ENCODE peak calls at places on chromosomes 2 and 18, in five cellular contexts. W is Panc1, M is suprapubic skin, O is PC-3, S is tibial artery. X is an unnamed sample.

GRCh38 chr2:83665894-83666293 is 793.2 kb downstream of the SUCLG1 start:
- DNase-seq in W (peak; percentile 30), M (no peak), O (peak; percentile 79), S (no peak), X (no peak)

GRCh38 chr2:135975702-135976101 is 9.7 kb downstream of the DARS1 start:
- DNase-seq in S (no peak), O (no peak), M (no peak), W (no peak), X (no peak)

GRCh38 chr2:2613279-2614199 is 282.5 kb upstream of the MYT1L start:
- DNase-seq in S (peak; percentile 72), O (peak; percentile 70), M (peak; percentile 92), W (peak; percentile 7), X (peak; percentile 66)

GRCh38 chr2:71716697-71717624 is 263.6 kb downstream of the DYSF start:
- DNase-seq in M (peak; percentile 86), O (peak; percentile 93), W (no peak), S (peak; percentile 94), X (no peak)

GRCh38 chr2:134398300-134398699 is 144.4 kb downstream of the MGAT5 start:
- DNase-seq in W (no peak), S (no peak), O (peak; percentile 84), M (no peak), X (no peak)

GRCh38 chr2:229899604-229900003 is 22.2 kb downstream of the TRIP12 start:
- DNase-seq in O (no peak), S (no peak), W (no peak), M (no peak), X (no peak)

GRCh38 chr2:60446413-60447358 is 106.8 kb downstream of the BCL11A start:
- DNase-seq in M (no peak), O (no peak), W (no peak), S (no peak), X (no peak)

GRCh38 chr2:238950551-238950950 is 102.7 kb downstream of the TWIST2 start:
- DNase-seq in O (no peak), W (no peak), S (no peak), M (peak; percentile 52), X (no peak)

GRCh38 chr2:133421516-133422324 is 146.5 kb downstream of the NCKAP5 start:
- DNase-seq in M (no peak), W (no peak), S (no peak), O (no peak), X (no peak)

GRCh38 chr18:32351014-32351413 is 119.7 kb downstream of the GAREM1 start:
- DNase-seq in O (no peak), S (no peak), W (no peak), M (no peak), X (no peak)

GRCh38 chr2:11967946-11968465 is 221.6 kb downstream of the LPIN1 start:
- DNase-seq in M (no peak), O (no peak), W (no peak), S (peak; percentile 26), X (peak; percentile 78)

GRCh38 chr2:150449856-150450255 is 37.6 kb downstream of the RND3 start:
- DNase-seq in M (no peak), O (peak; percentile 97), S (no peak), W (no peak), X (no peak)

GRCh38 chr2:133411857-133412256 is 156.4 kb downstream of the NCKAP5 start:
- DNase-seq in M (no peak), S (no peak), W (no peak), O (no peak), X (no peak)

GRCh38 chr2:152165306-152165705 is 10.3 kb downstream of the STAM2 start:
- DNase-seq in S (no peak), W (no peak), M (no peak), O (no peak), X (no peak)

GRCh38 chr2:100606740-100607343 is 44.0 kb downstream of the PDCL3 start:
- DNase-seq in O (peak; percentile 78), W (peak; percentile 53), S (no peak), M (no peak), X (no peak)

GRCh38 chr2:128280901-128281321 is 37.8 kb downstream of the HS6ST1 start:
- DNase-seq in O (no peak), M (peak; percentile 65), S (peak; percentile 46), W (no peak), X (no peak)

GRCh38 chr2:33021542-33022259 is 74.9 kb downstream of the LTBP1 start:
- DNase-seq in S (no peak), O (no peak), W (no peak), M (no peak), X (no peak)

GRCh38 chr2:135685361-135685760 is 56.3 kb upstream of the UBXN4 start:
- DNase-seq in O (peak; percentile 49), W (no peak), S (no peak), M (no peak), X (no peak)

GRCh38 chr2:7744827-7745226 is 827.6 kb downstream of the RNF144A start:
- DNase-seq in S (no peak), O (peak; percentile 55), W (no peak), M (no peak), X (no peak)

GRCh38 chr18:76450452-76450851 is 44.6 kb downstream of the ZNF516 start:
- DNase-seq in M (no peak), S (no peak), O (peak; percentile 4), W (no peak), X (no peak)

DNA sequence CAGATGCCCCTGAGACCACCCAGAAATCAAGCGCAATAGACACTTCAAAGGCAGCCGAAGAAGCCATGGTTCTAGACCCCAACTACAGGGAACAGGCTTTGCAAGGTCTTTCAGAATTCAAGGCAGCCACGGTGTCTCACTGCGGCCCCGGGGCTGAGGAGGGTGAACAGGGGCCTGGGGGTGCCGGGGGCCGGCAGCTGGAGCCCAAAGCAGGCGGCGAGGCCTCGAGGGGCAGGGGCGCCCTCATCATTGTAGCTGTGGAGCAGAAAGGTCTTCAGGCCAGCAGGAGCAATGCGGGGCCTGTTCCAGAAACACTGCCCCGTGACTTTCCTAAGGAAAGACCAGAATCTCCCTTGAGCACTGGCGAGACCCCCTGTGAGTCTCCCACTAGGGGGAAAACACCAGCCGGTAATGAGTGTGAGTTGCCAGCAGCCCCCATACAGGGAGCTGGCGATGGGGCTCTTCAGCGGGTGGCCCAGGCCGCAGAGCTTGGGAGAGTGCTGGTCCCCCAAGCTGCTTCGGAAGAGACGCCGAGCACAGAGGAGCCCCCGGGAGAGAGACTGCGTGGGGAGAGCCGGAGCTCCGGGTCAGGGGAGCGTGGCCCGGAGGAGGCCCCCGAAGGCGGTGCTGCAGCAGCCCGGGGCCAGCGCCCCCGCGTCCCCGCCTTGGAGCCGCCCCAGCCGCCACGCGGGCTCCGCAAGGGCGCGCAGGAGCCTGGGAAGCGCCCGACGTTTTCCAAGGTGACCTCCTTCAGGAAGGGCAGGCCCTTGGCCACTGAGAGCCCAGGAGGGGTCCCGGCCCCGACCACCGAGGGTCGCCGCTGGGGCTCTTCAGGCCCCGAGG is 79.1 kb downstream of the ARHGEF4 start:
- DNase-seq in M (no peak), O (no peak), W (no peak), S (no peak), X (no peak)
- H3K4me3 ChIP-seq in M (no peak overlapping the region), O (no peak overlapping the region), W (no peak overlapping the region), S (no peak overlapping the region), X (no peak overlapping the region)

DNA sequence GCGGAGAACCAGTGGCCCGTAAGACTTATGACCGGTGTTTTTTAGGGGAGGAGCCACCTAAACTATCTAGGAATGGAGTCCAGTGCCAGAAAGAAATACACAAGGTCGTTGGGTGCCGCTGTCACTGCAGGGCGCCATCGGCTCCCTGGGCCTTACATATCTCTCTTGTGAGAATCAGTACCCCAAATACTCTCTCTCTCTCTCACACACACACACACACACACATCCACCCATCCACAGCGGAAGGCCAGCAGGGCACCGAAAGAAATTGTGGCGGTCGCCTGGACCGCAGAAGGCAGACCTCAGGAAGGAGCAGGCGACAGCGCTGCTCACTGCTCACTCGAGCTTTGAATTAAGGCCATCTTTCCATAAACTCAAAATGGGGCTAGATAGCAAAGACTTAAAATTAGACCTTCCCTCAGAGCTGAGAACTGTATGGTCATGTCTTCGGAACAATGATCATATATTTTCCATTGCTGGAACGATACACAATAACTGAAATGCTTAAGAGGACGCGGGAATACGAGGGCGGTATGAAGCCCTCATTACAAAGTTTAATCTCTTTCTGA is 10.3 kb downstream of the NR4A2 start:
- DNase-seq in O (no peak), W (no peak), M (no peak), S (no peak), X (no peak)
- H3K4me3 ChIP-seq in O (no peak overlapping the region), W (no peak overlapping the region), M (peak overlapping the region; percentile 49), S (peak overlapping the region; percentile 54), X (no peak overlapping the region)

DNA sequence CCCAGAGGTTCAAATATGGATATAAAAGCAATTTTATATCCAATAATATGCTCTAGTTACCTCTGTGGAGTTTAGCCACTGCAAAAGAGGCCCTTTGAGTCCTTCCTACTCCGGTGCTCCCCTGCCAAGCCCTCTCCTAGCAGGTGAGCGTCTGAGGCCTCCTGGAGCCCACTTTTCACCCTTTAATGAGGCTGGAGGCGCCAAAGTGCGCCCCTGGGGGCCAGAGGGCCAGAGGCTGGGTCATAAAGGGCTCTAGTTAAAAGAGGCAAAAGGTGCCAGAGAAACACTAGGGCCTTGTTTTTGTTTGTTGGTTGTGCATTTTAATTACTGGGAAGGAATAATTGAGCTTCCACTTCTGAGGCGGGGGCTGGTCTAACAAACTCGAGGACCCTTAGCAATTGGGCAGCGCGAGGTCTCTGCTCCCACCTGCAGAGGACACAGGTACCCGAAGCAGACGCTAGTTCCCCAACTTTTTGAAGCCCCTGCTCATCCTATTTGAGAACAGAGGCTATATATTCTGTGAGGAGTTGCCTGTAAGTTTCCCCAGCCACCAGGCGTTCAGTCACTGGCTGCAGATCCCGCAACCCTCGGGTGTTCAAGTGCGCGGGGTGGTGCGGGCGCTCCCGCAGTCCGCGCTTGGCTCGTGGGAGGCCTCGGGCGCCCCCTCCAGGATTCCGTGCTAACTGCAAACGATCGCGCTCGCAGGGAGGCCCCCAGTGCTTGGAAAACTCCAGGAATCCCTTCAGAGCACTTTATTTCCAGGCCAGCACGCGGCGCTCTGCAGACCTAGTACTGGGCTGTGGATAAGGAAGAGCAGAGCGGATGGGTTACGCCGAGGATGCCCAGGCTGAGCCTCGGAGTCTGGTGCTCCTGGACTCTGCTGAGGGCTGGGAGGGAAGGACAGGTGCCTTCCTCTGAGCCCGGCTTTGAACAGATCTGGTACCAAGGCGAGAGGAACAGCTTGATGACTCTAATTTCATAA is 14.1 kb downstream of the MSGN1 start:
- DNase-seq in W (peak; percentile 18), S (peak; percentile 23), M (no peak), O (peak; percentile 34), X (peak; percentile 42)
- H3K4me3 ChIP-seq in W (no peak overlapping the region), S (no peak overlapping the region), M (peak overlapping the region; percentile 27), O (no peak overlapping the region), X (no peak overlapping the region)

GRCh38 chr18:51125976-51126375 is 71.5 kb downstream of the MEX3C start:
- DNase-seq in S (no peak), M (no peak), O (no peak), W (no peak), X (no peak)

GRCh38 chr18:51123046-51123395 is 74.5 kb downstream of the MEX3C start:
- DNase-seq in M (no peak), W (no peak), S (no peak), O (no peak), X (no peak)

GRCh38 chr18:51123481-51123880 is 74.0 kb downstream of the MEX3C start:
- DNase-seq in S (no peak), O (no peak), M (no peak), W (no peak), X (no peak)

GRCh38 chr18:51122266-51123045 is 75.0 kb downstream of the MEX3C start:
- DNase-seq in M (no peak), O (no peak), W (no peak), S (no peak), X (no peak)

DNA sequence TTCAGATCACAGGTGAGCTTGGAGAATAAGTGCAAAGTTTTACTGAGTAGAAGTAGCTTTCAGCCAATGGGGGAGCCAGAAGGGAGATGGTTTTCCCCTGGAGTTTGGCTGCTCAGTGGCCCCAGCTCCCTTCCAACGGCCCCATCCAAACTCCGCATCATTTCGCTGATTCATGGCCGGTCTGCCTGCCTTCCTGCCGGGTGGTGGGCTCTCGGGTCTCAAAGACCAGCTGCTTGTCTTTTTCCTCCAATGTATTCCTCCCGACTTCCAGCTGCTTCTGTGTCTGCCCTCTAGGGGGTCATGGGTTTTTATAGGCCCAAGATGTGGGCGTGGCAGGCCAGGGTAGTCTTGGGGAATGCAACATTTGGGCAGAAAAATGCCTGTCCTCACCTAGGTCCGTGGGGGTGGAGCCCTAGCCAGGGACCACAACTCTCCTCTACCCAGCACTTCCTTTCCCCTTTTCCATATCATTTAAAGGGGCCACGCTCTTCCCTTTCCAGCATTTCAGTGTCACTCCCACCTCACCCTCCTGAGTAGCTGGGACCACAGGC is 73.5 kb downstream of the MEX3C start:
- DNase-seq in M (no peak), W (no peak), O (no peak), S (no peak), X (no peak)
- H3K4me3 ChIP-seq in M (no peak overlapping the region), W (no peak overlapping the region), O (no peak overlapping the region), S (no peak overlapping the region), X (no peak overlapping the region)